ENCODE peak calls at places on chromosomes 6 and 20, in eight cellular contexts. Z is HepG2, B is WTC11, Q is MM.1S, W is hepatocyte, U is lower lobe of right lung, D is natural killer cell, E is cardiac fibroblast. K is an unnamed sample.

GRCh38 chr20:54479138-54479906 is 3.9 kb downstream of the DOK5 start:
- DNase-seq in Z (peak), B (peak), Q (no peak), W (peak), U (no peak), D (no peak), E (no peak), K (no peak)

GRCh38 chr6:132287101-132287500 is 114.2 kb downstream of the MOXD1 start:
- DNase-seq in Z (no peak), B (no peak), Q (no peak), W (no peak), U (no peak), D (no peak), E (no peak), K (no peak)

GRCh38 chr6:167647333-167647732 is 179.4 kb upstream of the AFDN start:
- DNase-seq in Z (no peak), B (no peak), Q (no peak), W (no peak), U (no peak), D (no peak), E (no peak), K (no peak)

GRCh38 chr20:11492846-11493245 is 424.8 kb upstream of the BTBD3 start:
- DNase-seq in Z (no peak), B (no peak), Q (no peak), W (no peak), U (no peak), D (no peak), E (no peak), K (no peak)

GRCh38 chr6:140071115-140071514 is 696.7 kb upstream of the CITED2 start:
- DNase-seq in Z (no peak), B (no peak), Q (no peak), W (peak), U (no peak), D (no peak), E (peak), K (no peak)

GRCh38 chr20:7540923-7541322 is 399.3 kb downstream of the HAO1 start:
- DNase-seq in Z (no peak), B (no peak), Q (no peak), W (no peak), U (no peak), D (no peak), E (peak), K (no peak)

GRCh38 chr6:145898376-145898775 is 65.8 kb downstream of the SHPRH start:
- DNase-seq in Z (no peak), B (no peak), Q (no peak), W (no peak), U (no peak), D (no peak), E (no peak), K (no peak)

GRCh38 chr6:135451617-135452190 is 45.8 kb downstream of the AHI1 start:
- DNase-seq in Z (peak), B (no peak), Q (peak), W (peak), U (no peak), D (no peak), E (peak), K (no peak)

GRCh38 chr6:159170333-159170672 is 1.1 kb downstream of the FNDC1 start:
- DNase-seq in Z (no peak), B (no peak), Q (no peak), W (no peak), U (no peak), D (no peak), E (no peak), K (no peak)

GRCh38 chr6:109978174-109979032 is at the start of gene GPR6:
- DNase-seq in Z (peak), B (peak), Q (peak), W (peak), U (peak), D (peak), E (peak), K (no peak)

GRCh38 chr6:26336355-26337198 is 28.4 kb upstream of the BTN3A2 start:
- DNase-seq in Z (no peak), B (no peak), Q (no peak), W (no peak), U (no peak), D (no peak), E (peak), K (no peak)

GRCh38 chr6:72784581-72784980 is 162.7 kb downstream of the KCNQ5 start:
- DNase-seq in Z (no peak), B (no peak), Q (no peak), W (no peak), U (no peak), D (no peak), E (peak), K (no peak)

GRCh38 chr6:11976489-11976888 is 35.6 kb upstream of the HIVEP1 start:
- DNase-seq in Z (no peak), B (no peak), Q (no peak), W (no peak), U (no peak), D (no peak), E (no peak), K (no peak)

GRCh38 chr6:47221565-47221964 is 88.1 kb downstream of the TNFRSF21 start:
- DNase-seq in Z (no peak), B (peak), Q (no peak), W (no peak), U (no peak), D (no peak), E (no peak), K (no peak)

GRCh38 chr6:144305985-144306384 is 20.9 kb downstream of the UTRN start:
- DNase-seq in Z (no peak), B (no peak), Q (peak), W (no peak), U (no peak), D (peak), E (no peak), K (no peak)

GRCh38 chr20:44409132-44409600 is 53.7 kb downstream of the HNF4A start:
- DNase-seq in Z (no peak), B (no peak), Q (no peak), W (no peak), U (no peak), D (no peak), E (peak), K (no peak)

GRCh38 chr6:151229401-151230276 is 10.1 kb upstream of the AKAP12 start:
- DNase-seq in Z (no peak), B (no peak), Q (no peak), W (no peak), U (no peak), D (no peak), E (no peak), K (no peak)

GRCh38 chr6:37994238-37994637 is 174.7 kb downstream of the ZFAND3 start:
- DNase-seq in Z (no peak), B (no peak), Q (no peak), W (no peak), U (no peak), D (no peak), E (peak), K (no peak)

GRCh38 chr6:77038801-77039200 is 424.5 kb downstream of the HTR1B start:
- DNase-seq in Z (no peak), B (no peak), Q (no peak), W (no peak), U (no peak), D (no peak), E (peak), K (no peak)

GRCh38 chr6:169269180-169270076 is 15.8 kb upstream of the THBS2 start:
- DNase-seq in Z (no peak), B (no peak), Q (no peak), W (no peak), U (no peak), D (no peak), E (peak), K (no peak)

GRCh38 chr6:170022291-170022722 is 268.6 kb downstream of the DLL1 start:
- DNase-seq in Z (no peak), B (no peak), Q (no peak), W (no peak), U (no peak), D (no peak), E (no peak), K (no peak)

DNA sequence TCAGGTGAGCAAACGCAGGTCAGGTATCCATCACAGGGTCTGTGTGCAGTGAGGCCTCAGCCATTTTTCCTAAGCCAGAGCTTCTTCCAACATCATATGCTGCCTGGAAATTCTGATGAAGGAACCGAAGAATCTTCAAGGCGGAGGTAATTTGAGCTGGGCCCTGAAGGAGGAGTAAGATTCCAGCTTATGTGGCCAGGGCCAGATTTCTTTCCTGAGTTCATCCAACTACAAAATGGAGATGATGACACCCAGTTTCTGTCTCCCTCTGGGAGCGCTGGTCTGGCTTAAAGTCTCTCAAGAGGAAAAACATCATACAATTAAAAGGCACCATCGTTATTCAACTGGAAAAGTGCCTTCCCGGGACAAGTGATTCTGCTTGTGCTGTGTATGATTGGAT is 6.9 kb upstream of the MANBAL start:
- DNase-seq in Z (no peak), B (no peak), Q (no peak), W (peak), U (no peak), D (no peak), E (peak), K (peak)
- TF ChIP-seq CTCF in Z (no peak), B (no peak), Q (no peak), W (peak), U (no peak), D (no peak), E (peak), K (peak)

GRCh38 chr20:51380401-51381385 is 161.8 kb downstream of the NFATC2 start:
- DNase-seq in Z (no peak), B (no peak), Q (no peak), W (no peak), U (no peak), D (no peak), E (no peak), K (no peak)

GRCh38 chr20:51379601-51380341 is 162.7 kb downstream of the NFATC2 start:
- DNase-seq in Z (no peak), B (no peak), Q (no peak), W (no peak), U (no peak), D (no peak), E (no peak), K (no peak)

GRCh38 chr20:51377132-51377531 is 165.4 kb downstream of the NFATC2 start:
- DNase-seq in Z (no peak), B (no peak), Q (no peak), W (no peak), U (no peak), D (no peak), E (no peak), K (no peak)

GRCh38 chr20:51376121-51376520 is 166.4 kb downstream of the NFATC2 start:
- DNase-seq in Z (no peak), B (no peak), Q (no peak), W (no peak), U (no peak), D (no peak), E (no peak), K (no peak)

DNA sequence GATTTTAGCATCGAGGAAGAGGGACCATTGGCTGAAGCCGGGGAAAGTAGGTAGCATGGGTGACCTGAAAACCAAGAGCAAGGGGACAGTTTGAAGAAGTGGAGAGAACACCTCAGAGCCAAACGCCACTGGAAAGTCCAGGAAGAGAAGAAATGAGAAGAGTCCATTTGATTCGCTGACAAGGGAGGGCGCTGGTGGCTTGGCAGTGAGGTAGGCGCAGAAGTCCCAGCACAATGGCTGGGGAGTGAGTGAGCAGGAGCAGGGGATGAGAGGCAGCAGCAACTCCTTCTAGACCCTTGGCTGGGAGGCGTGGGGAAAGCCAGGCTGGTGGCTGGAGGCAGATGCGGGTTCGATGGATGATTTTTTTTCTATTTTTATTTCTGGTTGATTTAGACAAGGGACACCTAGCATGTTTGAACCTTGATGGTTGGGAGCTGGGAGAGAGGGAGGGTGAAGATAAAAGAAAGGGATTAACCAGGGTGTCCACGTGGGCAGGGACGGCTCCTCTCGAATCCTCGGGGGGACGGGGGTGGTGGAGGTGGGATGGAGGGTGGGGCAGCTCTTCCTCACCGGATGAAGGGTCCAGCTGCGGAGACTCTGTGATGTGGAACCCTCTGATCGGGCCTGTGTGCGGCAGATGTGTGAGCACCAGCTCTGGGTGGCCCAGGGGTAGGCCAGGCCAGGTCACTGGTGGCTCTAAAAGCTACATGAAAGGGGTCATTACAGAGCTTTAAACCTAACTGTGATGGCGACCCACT is 164.2 kb downstream of the NFATC2 start:
- DNase-seq in Z (no peak), B (peak), Q (no peak), W (no peak), U (no peak), D (no peak), E (no peak), K (no peak)
- TF ChIP-seq CTCF in Z (peak), B (no peak), Q (no peak), W (no peak), U (no peak), D (no peak), E (no peak), K (peak)

GRCh38 chr6:84466521-84466920 is 239.1 kb upstream of the CEP162 start:
- DNase-seq in Z (no peak), B (no peak), Q (no peak), W (peak), U (no peak), D (no peak), E (peak), K (no peak)
- TF ChIP-seq CTCF in Z (no peak), B (no peak), Q (no peak), W (no peak), U (no peak), D (no peak), E (no peak), K (peak)

DNA sequence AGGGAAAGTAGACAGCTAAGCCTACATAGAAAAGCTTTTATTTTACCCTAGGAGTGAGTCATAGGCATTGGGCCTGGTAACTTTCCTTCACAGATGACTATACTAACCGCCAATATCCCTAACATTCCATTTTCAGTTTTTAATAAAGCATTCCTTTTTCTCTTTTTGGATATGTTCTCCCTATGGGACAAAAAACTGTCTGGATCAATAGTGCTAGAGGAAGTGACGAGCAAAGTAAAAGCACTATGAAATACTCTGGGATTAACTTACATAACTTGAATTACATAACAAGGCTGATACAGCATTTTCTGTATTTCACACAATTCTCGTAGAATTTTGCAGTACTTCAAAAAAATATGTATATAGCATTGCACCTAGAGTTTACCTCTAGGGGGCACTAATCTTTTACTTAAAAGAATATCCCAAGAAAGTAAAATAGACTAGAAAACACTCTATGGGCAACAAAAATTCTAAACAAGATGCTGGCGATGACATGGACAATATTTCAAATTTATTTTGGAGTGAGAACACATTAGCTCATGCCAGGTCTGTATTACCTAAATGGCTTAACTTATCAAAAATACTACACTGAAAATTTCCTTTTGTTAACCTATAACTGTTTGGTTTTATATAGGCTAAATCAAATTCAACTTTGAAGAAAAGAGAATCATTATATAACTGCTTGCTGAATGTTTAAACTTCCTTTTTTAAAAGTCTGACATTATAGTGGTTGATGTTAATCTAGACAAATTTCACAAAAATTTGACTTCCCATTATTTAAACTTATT is 66.3 kb upstream of the DST start:
- DNase-seq in Z (peak), B (no peak), Q (peak), W (peak), U (no peak), D (no peak), E (peak), K (no peak)
- TF ChIP-seq CTCF in Z (peak), B (peak), Q (peak), W (peak), U (peak), D (peak), E (peak), K (peak)

GRCh38 chr6:79233611-79234149 is 802 bp downstream of the HMGN3 start:
- DNase-seq in Z (peak), B (peak), Q (peak), W (peak), U (peak), D (peak), E (peak), K (peak)
- TF ChIP-seq CTCF in Z (peak), B (no peak), Q (peak), W (peak), U (peak), D (peak), E (peak), K (peak)

DNA sequence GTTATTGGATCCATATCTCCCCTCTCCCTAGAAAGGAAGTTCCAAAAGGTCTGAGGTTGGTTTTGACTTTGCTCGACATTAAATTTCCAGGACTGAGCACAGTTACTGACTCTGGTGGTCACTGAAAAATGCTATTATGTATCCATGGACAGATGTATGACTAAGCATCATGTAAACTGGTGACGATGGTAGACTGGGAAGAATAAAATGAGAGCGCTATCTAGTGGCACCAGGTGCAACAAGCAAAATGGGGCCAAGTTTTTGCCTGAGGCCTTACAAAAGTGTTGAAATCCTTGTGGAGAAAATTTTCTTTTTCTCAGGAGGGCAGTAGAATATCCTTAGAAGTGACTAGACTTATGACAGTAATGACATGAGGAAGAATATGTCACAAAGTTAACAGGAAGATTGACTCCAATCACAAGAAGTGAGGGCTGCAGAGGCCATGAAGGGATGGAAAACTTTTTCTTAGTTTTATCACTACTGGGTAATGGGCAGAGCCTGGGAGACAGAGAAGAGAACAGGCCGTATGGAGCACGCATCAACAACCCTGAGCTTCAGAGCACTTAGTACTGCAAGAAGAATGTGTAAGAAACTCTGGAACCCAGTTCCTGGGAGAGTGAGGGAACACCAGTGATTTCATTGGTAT is 88.9 kb upstream of the ELOVL5 start:
- DNase-seq in Z (peak), B (peak), Q (peak), W (peak), U (no peak), D (no peak), E (peak), K (no peak)
- TF ChIP-seq CTCF in Z (peak), B (no peak), Q (peak), W (peak), U (peak), D (peak), E (peak), K (peak)

GRCh38 chr20:24460712-24461111 is 8.7 kb upstream of the SYNDIG1 start:
- DNase-seq in Z (no peak), B (no peak), Q (no peak), W (no peak), U (no peak), D (no peak), E (no peak), K (no peak)
- TF ChIP-seq CTCF in Z (no peak), B (no peak), Q (no peak), W (no peak), U (no peak), D (no peak), E (no peak), K (peak)

DNA sequence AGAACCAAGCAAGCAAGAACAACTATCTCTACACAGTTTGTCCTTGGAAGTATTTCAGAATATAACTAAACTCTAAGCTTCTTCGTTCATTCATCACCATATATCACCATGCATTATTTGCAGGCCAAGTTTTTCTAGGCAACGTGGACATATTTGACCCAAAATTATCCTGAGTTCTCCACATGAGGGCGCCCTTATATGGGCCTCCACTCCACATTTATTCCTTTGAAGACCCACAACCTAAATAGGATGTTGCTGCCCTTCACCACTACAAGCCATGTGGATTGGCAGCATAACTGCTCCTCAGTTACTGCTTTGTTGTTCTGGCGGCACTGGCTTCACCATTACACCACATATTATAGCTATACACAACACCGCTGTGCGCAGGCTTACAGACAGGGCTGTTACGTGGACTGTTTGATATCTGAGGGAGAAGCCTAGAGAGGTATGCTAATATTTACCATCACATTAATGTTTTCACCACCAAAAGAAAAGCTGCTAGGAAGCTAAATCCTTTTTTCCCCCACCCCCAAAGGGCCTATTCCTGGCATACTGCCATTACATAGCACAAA is 411.8 kb downstream of the C6orf118 start:
- DNase-seq in Z (no peak), B (peak), Q (no peak), W (no peak), U (no peak), D (no peak), E (no peak), K (no peak)
- TF ChIP-seq CTCF in Z (no peak), B (peak), Q (no peak), W (no peak), U (no peak), D (no peak), E (no peak), K (peak)

K was measured in chondrocyte.